ENCODE peak calls at places on chromosomes 3 and 15, in six cellular contexts. S is A549, H is HepG2, P is K562, R is GM12878, N is endothelial cell of umbilical vein. C is an unnamed sample.

GRCh38 chr3:56928379-56929068 is 126.8 kb upstream of the ARHGEF3 start:
- DNase-seq in P (no peak), R (no peak), H (peak; percentile 25), S (no peak), N (peak; percentile 76), C (peak; percentile 77)

GRCh38 chr15:75149911-75150709 is 51.6 kb upstream of the C15orf39 start:
- DNase-seq in H (no peak), N (no peak), P (peak; percentile 33), R (no peak), S (peak; percentile 79), C (peak; percentile 92)

GRCh38 chr3:173037840-173038483 is 103.1 kb downstream of the SPATA16 start:
- DNase-seq in H (no peak), N (peak; percentile 6), R (no peak), S (no peak), P (no peak), C (no peak)

GRCh38 chr15:74257105-74257504 is 21.0 kb downstream of the CCDC33 start:
- DNase-seq in P (no peak), R (no peak), S (no peak), H (no peak), N (no peak), C (no peak)

GRCh38 chr3:191175102-191175501 is 23.9 kb upstream of the OSTN start:
- DNase-seq in N (no peak), P (no peak), H (no peak), S (no peak), R (no peak), C (no peak)

GRCh38 chr3:50316657-50317242 is 5.8 kb downstream of the HYAL2 start:
- DNase-seq in R (no peak), S (peak; percentile 73), H (no peak), P (peak; percentile 62), N (peak; percentile 41), C (peak; percentile 46)

GRCh38 chr3:153829596-153830170 is 291.5 kb upstream of the ARHGEF26 start:
- DNase-seq in S (no peak), R (no peak), N (peak; percentile 88), P (no peak), H (no peak), C (no peak)

GRCh38 chr3:183298708-183299153 is 45.7 kb downstream of the B3GNT5 start:
- DNase-seq in R (no peak), P (peak; percentile 43), N (no peak), H (no peak), S (peak; percentile 38), C (peak; percentile 89)

GRCh38 chr15:61420546-61420945 is 191.4 kb upstream of the RORA start:
- DNase-seq in S (no peak), N (no peak), R (no peak), H (no peak), P (no peak), C (no peak)

GRCh38 chr15:70469651-70470555 is 293.5 kb downstream of the UACA start:
- DNase-seq in N (no peak), P (no peak), S (no peak), R (no peak), H (no peak), C (no peak)

GRCh38 chr3:194731496-194732073 is 45.9 kb downstream of the FAM43A start:
- DNase-seq in R (no peak), H (no peak), N (no peak), P (no peak), S (no peak), C (no peak)

GRCh38 chr3:15791525-15791924 is 6.3 kb downstream of the ANKRD28 start:
- DNase-seq in P (no peak), R (no peak), S (no peak), N (no peak), H (peak; percentile 40), C (no peak)

GRCh38 chr15:99550077-99550476 is 15.7 kb upstream of the MEF2A start:
- DNase-seq in P (no peak), N (no peak), R (no peak), H (no peak), S (no peak), C (peak; percentile 34)

GRCh38 chr3:64548200-64548889 is 139.5 kb downstream of the ADAMTS9 start:
- DNase-seq in P (no peak), R (no peak), N (no peak), S (no peak), H (no peak), C (no peak)

GRCh38 chr3:126573492-126574117 is 14.9 kb upstream of the C3orf22 start:
- DNase-seq in N (no peak), H (no peak), S (peak; percentile 47), P (peak; percentile 20), R (no peak), C (peak; percentile 64)

GRCh38 chr15:33963831-33964664 is 4.2 kb upstream of the CHRM5 start:
- DNase-seq in R (no peak), S (peak; percentile 49), P (peak; percentile 22), H (peak; percentile 5), N (peak; percentile 44), C (peak; percentile 49)

GRCh38 chr3:79032686-79033318 is 735.0 kb downstream of the ROBO1 start:
- DNase-seq in S (peak; percentile 69), H (peak; percentile 52), R (no peak), P (no peak), N (peak; percentile 62), C (peak; percentile 51)

GRCh38 chr3:195226445-195226844 is 44.5 kb downstream of the XXYLT1 start:
- DNase-seq in R (no peak), P (no peak), H (no peak), S (no peak), N (no peak), C (no peak)

GRCh38 chr15:80403712-80404056 is 498 bp upstream of the ARNT2 start:
- DNase-seq in R (no peak), H (no peak), S (peak; percentile 49), N (no peak), P (no peak), C (no peak)

GRCh38 chr3:70531063-70531657 is 218.7 kb upstream of the MDFIC2 start:
- DNase-seq in P (peak; percentile 22), S (peak; percentile 42), N (peak; percentile 52), H (peak; percentile 4), R (no peak), C (peak; percentile 18)

GRCh38 chr3:20141841-20142240 is 44.2 kb downstream of the SGO1 start:
- DNase-seq in N (no peak), H (no peak), S (no peak), R (no peak), P (no peak), C (no peak)

GRCh38 chr15:59048897-59049296 is 56.0 kb upstream of the CCNB2 start:
- DNase-seq in H (no peak), R (no peak), S (no peak), P (no peak), N (no peak), C (no peak)

GRCh38 chr3:37987751-37988179 is 2.8 kb upstream of the VILL start:
- DNase-seq in R (no peak), N (no peak), S (no peak), H (no peak), P (no peak), C (peak; percentile 44)

GRCh38 chr3:188901671-188902331 is 270.0 kb upstream of the TPRG1 start:
- DNase-seq in R (no peak), P (no peak), H (no peak), S (no peak), N (peak; percentile 60), C (no peak)
- TF ChIP-seq POLR2A in R (no peak), P (no peak), H (no peak), S (no peak), N (peak; percentile 22), C (no peak)

GRCh38 chr15:55791576-55792400 is 48.8 kb upstream of the PRTG start:
- DNase-seq in R (no peak), S (peak; percentile 27), P (no peak), H (no peak), N (peak; percentile 15), C (peak; percentile 12)
- TF ChIP-seq MYC in R (no peak), S (no peak), P (no peak), H (no peak), N (no peak), C (no peak)

GRCh38 chr3:32106132-32106928 is at the start of gene GPD1L:
- DNase-seq in H (peak; percentile 89), P (peak; percentile 98), R (peak; percentile 67), S (peak; percentile 95), N (peak; percentile 97), C (peak; percentile 95)
- TF ChIP-seq POLR2A in H (peak; percentile 71), P (peak; percentile 53), R (peak; percentile 69), S (peak; percentile 22), N (peak; percentile 34), C (peak; percentile 68)

DNA sequence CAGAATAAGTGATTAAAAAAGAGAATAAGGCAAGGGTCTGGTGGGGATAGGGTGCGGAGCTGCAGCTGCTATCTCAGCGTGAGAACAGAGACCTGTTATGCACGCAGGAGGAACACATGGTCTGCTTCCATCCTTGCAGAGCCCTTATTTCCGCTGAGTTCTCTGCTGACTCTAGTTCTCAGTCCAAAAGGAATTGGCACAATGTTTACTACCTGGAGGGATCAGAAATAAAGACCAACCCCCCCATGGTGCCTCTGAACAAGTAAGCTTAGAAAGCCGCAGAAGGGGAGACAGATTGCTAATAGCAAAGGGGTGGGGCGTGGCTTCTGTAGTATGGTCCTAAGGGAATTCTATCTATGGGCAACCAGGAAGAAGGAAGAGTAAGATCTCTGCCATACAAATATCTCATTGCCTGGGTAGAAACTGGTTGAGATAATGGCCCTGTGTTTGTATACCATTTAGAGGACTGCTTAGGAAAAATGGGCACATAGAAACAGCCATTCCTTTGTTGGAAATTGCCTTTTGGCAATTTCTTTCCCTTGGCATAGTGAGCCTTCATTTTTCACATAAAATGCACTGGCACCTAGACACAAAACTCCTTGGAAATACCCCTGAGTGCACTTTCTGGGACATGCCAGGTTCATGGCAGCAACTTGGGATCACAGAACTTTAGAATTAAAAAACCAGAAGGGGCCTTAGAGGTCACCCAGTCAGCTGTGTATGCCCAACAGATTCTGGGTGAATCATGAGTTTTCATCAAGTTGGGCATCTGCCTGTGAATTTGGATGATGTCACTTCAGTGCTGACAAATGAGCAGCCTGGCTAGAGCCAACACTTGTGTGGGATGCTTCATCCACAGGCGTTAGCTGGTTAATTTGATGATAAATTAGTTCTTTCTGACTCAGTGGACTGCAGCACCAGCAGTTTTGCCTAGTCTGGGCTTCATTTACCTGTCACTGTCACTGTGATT is 57.4 kb upstream of the STXBP5L start:
- DNase-seq in P (no peak), R (no peak), N (no peak), S (no peak), H (no peak), C (no peak)
- TF ChIP-seq MYC in P (no peak), R (no peak), N (no peak), S (no peak), H (no peak), C (no peak)

C was measured in NB4.